ENCODE peak calls at places on chromosomes 12 and 14, in four cellular contexts. K is H1, J is GM12878, R is K562. E is an unnamed sample.

GRCh38 chr14:59275668-59276067 is 87.2 kb downstream of the DAAM1 start:
- DNase-seq in R (peak), J (peak), K (no peak), E (peak)

GRCh38 chr12:50217202-50217601 is 50.0 kb upstream of the CERS5 start:
- DNase-seq in J (no peak), K (no peak), R (no peak), E (no peak)

GRCh38 chr14:27427796-27428195 is 830.0 kb upstream of the NOVA1 start:
- DNase-seq in K (no peak), J (no peak), R (peak), E (no peak)

GRCh38 chr14:23895480-23895879 is 58.1 kb upstream of the DHRS4 start:
- DNase-seq in R (peak), K (no peak), J (no peak), E (no peak)

GRCh38 chr12:15693233-15693911 is 95.8 kb downstream of the EPS8 start:
- DNase-seq in K (no peak), J (no peak), R (no peak), E (no peak)

GRCh38 chr14:57818511-57818910 is 47.4 kb downstream of the SLC35F4 start:
- DNase-seq in J (no peak), R (no peak), K (no peak), E (no peak)

GRCh38 chr12:75011120-75011519 is 198.5 kb downstream of the KCNC2 start:
- DNase-seq in K (no peak), R (no peak), J (no peak), E (no peak)

GRCh38 chr14:102094101-102094500 is 7.3 kb upstream of the HSP90AA1 start:
- DNase-seq in J (no peak), K (no peak), R (peak), E (no peak)

GRCh38 chr12:121400332-121401139 is 618 bp downstream of the RNF34 start:
- DNase-seq in K (no peak), J (peak), R (peak), E (peak)

GRCh38 chr12:78385541-78385940 is 479.0 kb upstream of the SYT1 start:
- DNase-seq in K (no peak), J (no peak), R (no peak), E (no peak)

GRCh38 chr12:53989227-53990113 is 4.5 kb downstream of the HOXC10 start:
- DNase-seq in J (peak), K (no peak), R (peak), E (no peak)

GRCh38 chr12:75816892-75817291 is 214.7 kb downstream of the PHLDA1 start:
- DNase-seq in R (peak), J (peak), K (no peak), E (peak)

GRCh38 chr14:59055439-59056045 is 132.9 kb upstream of the DAAM1 start:
- DNase-seq in J (peak), K (no peak), R (peak), E (peak)

GRCh38 chr14:29529418-29529817 is 398.2 kb downstream of the PRKD1 start:
- DNase-seq in J (no peak), K (no peak), R (peak), E (no peak)

GRCh38 chr14:55454264-55455151 is 14.1 kb upstream of the TBPL2 start:
- DNase-seq in J (no peak), K (no peak), R (peak), E (peak)

GRCh38 chr12:38384816-38385491 is 68.4 kb downstream of the ALG10B start:
- DNase-seq in R (peak), J (no peak), K (peak), E (no peak)

GRCh38 chr14:89298056-89298834 is 118.8 kb downstream of the FOXN3 start:
- DNase-seq in K (no peak), J (no peak), R (no peak), E (no peak)

GRCh38 chr12:65039306-65039705 is 81.8 kb downstream of the WIF1 start:
- DNase-seq in R (no peak), K (no peak), J (no peak), E (no peak)

GRCh38 chr14:51093371-51094281 is 1.3 kb downstream of the TRIM9 start:
- DNase-seq in J (no peak), R (no peak), K (no peak), E (no peak)
- TF ChIP-seq EZH2 in J (no peak), R (no peak), K (peak), E (no peak)

DNA sequence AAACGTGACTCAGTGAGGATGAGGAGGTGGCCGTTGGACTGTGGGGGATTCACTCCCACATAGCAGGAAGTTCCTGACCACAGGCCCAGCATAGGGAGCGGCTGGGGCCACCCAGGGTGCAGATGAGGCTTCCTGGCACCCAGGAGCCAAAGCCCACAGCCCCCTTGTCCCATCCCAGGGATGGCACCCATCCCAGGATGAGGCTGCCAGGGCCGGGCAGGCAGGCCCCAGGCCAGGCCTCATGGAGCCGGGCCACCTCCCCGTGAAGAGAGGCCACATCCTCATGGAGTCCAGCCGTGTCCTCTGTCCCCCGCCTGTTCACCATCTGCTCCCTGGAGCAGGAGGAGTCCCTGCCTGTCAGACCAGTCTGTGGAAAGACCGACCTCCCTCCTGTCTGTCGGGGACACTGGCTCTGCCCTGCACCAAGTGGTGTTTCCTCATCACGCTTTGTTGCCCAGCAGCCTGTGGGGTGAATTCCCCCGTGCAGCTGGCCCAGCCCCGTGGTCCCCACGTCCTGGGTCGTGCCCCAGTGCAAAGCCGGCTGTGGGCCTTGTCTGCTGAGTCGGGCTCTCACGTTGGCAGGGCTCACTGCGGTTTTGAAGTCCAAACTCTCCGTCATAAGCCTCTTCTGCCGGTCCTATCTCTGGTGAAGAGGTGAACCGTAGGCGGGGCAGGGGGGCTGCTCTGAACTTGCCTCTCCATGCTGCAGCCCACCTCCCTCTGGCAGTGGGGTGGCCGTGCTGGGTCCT is 24.5 kb downstream of the MMP17 start:
- DNase-seq in J (no peak), K (no peak), R (no peak), E (no peak)
- TF ChIP-seq YY1 in J (no peak), K (no peak), R (no peak), E (no peak)

GRCh38 chr14:74240794-74241610 is 1.8 kb downstream of the VSX2 start:
- DNase-seq in R (no peak), J (no peak), K (no peak), E (no peak)

GRCh38 chr14:74241611-74242005 is 2.4 kb downstream of the VSX2 start:
- DNase-seq in R (no peak), K (no peak), J (no peak), E (no peak)

GRCh38 chr14:74243051-74243450 is 3.8 kb downstream of the VSX2 start:
- DNase-seq in R (no peak), J (no peak), K (no peak), E (no peak)

GRCh38 chr14:74244115-74244514 is 4.9 kb downstream of the VSX2 start:
- DNase-seq in J (no peak), R (no peak), K (peak), E (no peak)

GRCh38 chr14:74242055-74243042 is 3.1 kb downstream of the VSX2 start:
- DNase-seq in K (no peak), R (no peak), J (no peak), E (no peak)
- TF ChIP-seq EZH2 in K (no peak), R (no peak), J (no peak), E (no peak)

DNA sequence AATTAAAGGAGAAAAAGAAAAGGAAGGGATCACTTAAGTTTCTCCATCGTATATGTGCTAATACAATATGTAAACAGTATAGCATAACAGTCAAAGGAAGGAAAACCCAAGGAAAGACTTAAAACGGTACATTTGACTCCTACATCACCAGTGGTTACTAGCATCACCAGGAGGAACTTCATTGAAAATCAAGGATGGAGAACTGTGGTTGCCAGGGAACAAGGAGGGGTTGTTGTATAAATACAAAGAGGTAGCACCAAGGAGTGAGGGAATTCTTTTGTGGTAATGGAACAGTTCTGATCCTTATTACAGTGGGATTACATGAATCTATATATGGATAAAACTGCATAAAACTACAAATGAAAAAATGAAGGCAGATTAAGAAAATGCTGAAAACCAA is 1.6 kb downstream of the ZFYVE26 start:
- DNase-seq in J (no peak), R (no peak), K (no peak), E (no peak)
- TF ChIP-seq YY1 in J (no peak), R (no peak), K (no peak), E (no peak)

GRCh38 chr14:53952533-53952932 is 4.1 kb downstream of the BMP4 start:
- DNase-seq in K (no peak), R (no peak), J (no peak), E (no peak)

GRCh38 chr14:53949201-53949600 is 7.4 kb downstream of the BMP4 start:
- DNase-seq in R (no peak), J (no peak), K (no peak), E (no peak)

GRCh38 chr14:53948181-53948884 is 8.3 kb downstream of the BMP4 start:
- DNase-seq in J (no peak), R (no peak), K (no peak), E (no peak)

GRCh38 chr14:53951661-53952265 is 4.9 kb downstream of the BMP4 start:
- DNase-seq in K (no peak), R (no peak), J (no peak), E (no peak)

DNA sequence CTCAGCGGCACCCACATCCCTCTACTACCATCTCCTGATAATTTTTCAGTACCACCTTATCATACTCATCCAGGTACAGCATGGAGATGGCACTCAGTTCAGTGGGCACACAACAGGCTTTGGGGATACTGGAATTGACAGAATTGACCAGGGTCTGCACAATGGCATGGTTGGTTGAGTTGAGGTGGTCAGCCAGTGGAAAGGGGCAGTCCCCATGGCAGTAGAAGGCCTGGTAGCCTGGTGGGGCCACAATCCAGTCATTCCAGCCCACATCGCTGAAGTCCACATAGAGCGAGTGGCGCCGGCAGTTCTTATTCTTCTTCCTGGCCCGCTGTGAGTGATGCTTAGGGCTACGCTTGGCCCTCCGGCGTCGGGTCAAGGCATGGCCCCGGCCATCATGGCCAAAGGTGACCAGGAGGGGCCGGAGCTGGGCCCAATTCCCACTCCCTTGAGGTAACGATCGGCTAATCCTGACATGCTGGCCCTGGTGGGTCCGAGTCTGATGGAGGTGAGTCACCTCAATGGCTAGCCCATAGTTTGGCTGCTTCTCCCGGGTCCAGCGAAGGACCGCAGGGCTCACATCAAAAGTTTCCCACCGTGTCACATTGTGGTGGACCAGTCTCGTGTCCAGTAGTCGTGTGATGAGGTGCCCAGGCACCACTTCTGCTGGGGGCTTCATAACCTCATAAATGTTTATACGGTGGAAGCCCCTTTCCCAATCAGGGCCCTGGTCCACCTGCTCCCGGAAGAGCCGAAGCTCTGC is 6.4 kb downstream of the BMP4 start:
- DNase-seq in K (no peak), R (no peak), J (no peak), E (no peak)
- TF ChIP-seq EZH2 in K (no peak), R (no peak), J (no peak), E (no peak)

GRCh38 chr12:6323340-6323994 is 13.0 kb downstream of the PLEKHG6 start:
- DNase-seq in R (peak), K (peak), J (peak), E (peak)
- TF ChIP-seq YY1 in R (no peak), K (peak), J (no peak), E (no peak)

E was measured in HCT116.